ENCODE peak calls at places on chromosomes 5 and 9, in ten cellular contexts. D is NCI-H1417 treated with DMSO at 0.1 percent for 48 hours; N is GM12865; Z is neural crest cell; T is sciatic nerve; B is stimulated activated naive CD4-positive, alpha-beta T cell treated with Interleukin-2 at 50 U/mL for 16 hours; F is stomach; U is HCT116; P is HT1080; W is activated CD4-positive, alpha-beta T cell treated with anti-CD3 and anti-CD28 coated beads, Interleukin-2, amount 10 ng/mL, durations not matched to agents 7 days and 5 days. K is an unnamed sample.
A peak's percentile ranks its signal among the peaks of the same experiment; 100 is the strongest.

GRCh38 chr9:90085633-90086032 is 480.8 kb downstream of the GADD45G start:
- DNase-seq in N (no peak), Z (no peak), W (no peak), B (no peak), P (no peak), U (no peak), F (no peak), T (no peak), D (no peak), K (no peak)

GRCh38 chr5:52579391-52579790 is 208.3 kb upstream of the ITGA1 start:
- DNase-seq in P (no peak), B (no peak), N (no peak), U (no peak), T (no peak), W (no peak), D (no peak), F (no peak), Z (no peak), K (no peak)

GRCh38 chr9:38228331-38229122 is 159.5 kb upstream of the SHB start:
- DNase-seq in U (no peak), P (no peak), Z (no peak), B (no peak), T (no peak), N (no peak), D (no peak), W (no peak), F (no peak), K (no peak)

GRCh38 chr5:85278193-85278592 is 893.5 kb upstream of the EDIL3 start:
- DNase-seq in N (peak; percentile 53), Z (no peak), P (peak; percentile 42), U (no peak), B (no peak), D (no peak), T (no peak), F (no peak), W (no peak), K (no peak)

GRCh38 chr5:16531063-16531667 is 65.6 kb upstream of the ZNF622 start:
- DNase-seq in D (no peak), U (no peak), P (no peak), Z (no peak), T (no peak), F (no peak), W (no peak), N (no peak), B (no peak), K (no peak)

GRCh38 chr5:139678751-139679750 is 30.9 kb downstream of the CXXC5 start:
- DNase-seq in N (no peak), P (no peak), B (no peak), T (no peak), D (no peak), F (no peak), W (no peak), Z (no peak), U (no peak), K (no peak)

GRCh38 chr5:93378073-93378472 is 202.9 kb downstream of the NR2F1-AS1 start:
- DNase-seq in W (no peak), F (no peak), Z (no peak), N (no peak), U (no peak), D (no peak), T (no peak), B (no peak), P (peak; percentile 67), K (no peak)

GRCh38 chr5:14775857-14776256 is 95.7 kb downstream of the ANKH start:
- DNase-seq in D (no peak), B (no peak), F (peak; percentile 57), Z (no peak), N (no peak), P (peak; percentile 99), U (no peak), W (no peak), T (peak; percentile 64), K (peak; percentile 21)